ENCODE peak calls at places on chromosomes 3 and 15, in five cellular contexts. H, M, W, V and C are unnamed samples.

GRCh38 chr3:51999861-52000260 is 4.2 kb upstream of the RPL29 start:
- DNase-seq in V (no peak), W (no peak), M (no peak), H (no peak), C (no peak)

GRCh38 chr3:184540777-184541681 is 20.6 kb upstream of the EPHB3 start:
- DNase-seq in V (no peak), H (peak), M (peak), W (peak), C (peak)

GRCh38 chr3:194449913-194450312 is 36.9 kb downstream of the ATP13A3 start:
- DNase-seq in W (no peak), M (no peak), V (no peak), H (no peak), C (no peak)

GRCh38 chr3:2837233-2837632 is 272.9 kb downstream of the IL5RA start:
- DNase-seq in H (no peak), W (no peak), V (no peak), M (no peak), C (no peak)

GRCh38 chr15:88120021-88120420 is 136.5 kb downstream of the NTRK3 start:
- DNase-seq in M (no peak), V (no peak), H (no peak), W (no peak), C (no peak)

GRCh38 chr15:48940508-48940907 is 23.2 kb downstream of the SHC4 start:
- DNase-seq in W (no peak), H (peak), M (no peak), V (peak), C (peak)

GRCh38 chr3:151925419-151925818 is 52.0 kb downstream of the SUCNR1 start:
- DNase-seq in W (no peak), V (no peak), H (peak), M (no peak), C (no peak)

GRCh38 chr3:58899159-58899952 is 150.5 kb downstream of the CFAP20DC start:
- DNase-seq in M (no peak), H (peak), W (no peak), V (peak), C (peak)

GRCh38 chr3:58497074-58497473 is 5.2 kb downstream of the KCTD6 start:
- DNase-seq in W (no peak), M (no peak), V (no peak), H (peak), C (no peak)

GRCh38 chr3:141401584-141402475 is 33.5 kb downstream of the ZBTB38 start:
- DNase-seq in H (peak), M (peak), W (no peak), V (no peak), C (no peak)

GRCh38 chr3:185658943-185659342 is 72.8 kb downstream of the SENP2 start:
- DNase-seq in H (no peak), W (no peak), V (no peak), M (no peak), C (no peak)

GRCh38 chr3:185656321-185656840 is 70.3 kb downstream of the SENP2 start:
- DNase-seq in W (no peak), V (peak), H (peak), M (no peak), C (peak)

GRCh38 chr3:185657211-185657610 is 71.1 kb downstream of the SENP2 start:
- DNase-seq in M (no peak), W (no peak), H (no peak), V (no peak), C (no peak)

GRCh38 chr3:185658504-185658912 is 72.4 kb downstream of the SENP2 start:
- DNase-seq in V (peak), W (no peak), M (no peak), H (peak), C (peak)

GRCh38 chr3:185657691-185658503 is 71.8 kb downstream of the SENP2 start:
- DNase-seq in V (no peak), H (no peak), M (no peak), W (no peak), C (no peak)
- H3K4me3 ChIP-seq in V (no peak), H (no peak), M (no peak), W (no peak), C (no peak)

GRCh38 chr3:157447026-157447694 is 10.5 kb downstream of the PTX3 start:
- DNase-seq in M (no peak), W (no peak), V (no peak), H (peak), C (peak)
- TF ChIP-seq CTCF in M (peak), W (peak), V (peak), H (peak), C (peak)

GRCh38 chr3:9715127-9715526 is 11.5 kb downstream of the CPNE9 start:
- DNase-seq in V (no peak), M (no peak), W (no peak), H (no peak), C (no peak)

GRCh38 chr3:9717050-9717555 is 13.5 kb downstream of the CPNE9 start:
- DNase-seq in V (no peak), H (no peak), M (no peak), W (no peak), C (no peak)

GRCh38 chr3:9710174-9710739 is 6.6 kb downstream of the CPNE9 start:
- DNase-seq in V (no peak), W (no peak), M (no peak), H (no peak), C (no peak)

GRCh38 chr3:9715764-9716437 is 12.3 kb downstream of the CPNE9 start:
- DNase-seq in H (peak), V (peak), M (peak), W (no peak), C (peak)

DNA sequence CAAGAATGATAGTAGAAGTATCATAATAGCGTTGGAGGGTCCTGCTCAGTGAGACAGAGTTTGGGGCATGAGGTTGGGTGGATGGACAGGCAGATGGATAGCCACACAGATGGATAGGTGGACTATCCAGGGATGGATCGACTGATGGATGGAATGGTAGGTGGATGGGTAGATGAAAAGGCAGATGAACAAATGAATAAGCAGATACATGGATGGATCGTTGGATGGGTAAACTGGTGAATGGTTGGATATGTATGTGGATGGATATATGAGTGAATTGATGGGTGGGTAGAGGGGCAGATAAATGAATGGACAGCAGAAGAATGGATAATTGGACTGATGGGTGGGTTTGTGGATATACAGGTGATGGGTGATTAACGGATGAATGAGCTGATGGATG is 9.5 kb downstream of the CPNE9 start:
- DNase-seq in M (no peak), H (no peak), V (no peak), W (no peak), C (no peak)
- H3K4me3 ChIP-seq in M (no peak), H (no peak), V (no peak), W (no peak), C (no peak)

GRCh38 chr3:192216067-192216466 is 511.3 kb downstream of the FGF12 start:
- DNase-seq in M (no peak), V (no peak), H (no peak), W (no peak), C (no peak)

GRCh38 chr3:192212979-192213378 is 514.4 kb downstream of the FGF12 start:
- DNase-seq in H (no peak), V (no peak), M (no peak), W (no peak), C (no peak)

GRCh38 chr3:192207239-192207638 is 520.1 kb downstream of the FGF12 start:
- DNase-seq in W (no peak), H (peak), M (no peak), V (no peak), C (no peak)

GRCh38 chr3:192207661-192208060 is 519.7 kb downstream of the FGF12 start:
- DNase-seq in V (no peak), M (no peak), H (peak), W (no peak), C (no peak)

GRCh38 chr3:192212335-192212734 is 515.0 kb downstream of the FGF12 start:
- DNase-seq in W (no peak), M (no peak), H (no peak), V (no peak), C (no peak)
- TF ChIP-seq CTCF in W (peak), M (peak), H (no peak), V (no peak), C (no peak)

GRCh38 chr3:24286405-24286804 is 208.2 kb downstream of the THRB start:
- DNase-seq in M (no peak), V (no peak), W (no peak), H (no peak), C (no peak)
- H3K4me3 ChIP-seq in M (no peak), V (no peak), W (no peak), H (no peak), C (no peak)